ENCODE peak calls at places on chromosomes 11 and 22, in seven cellular contexts. One of them, this sample, is unnamed.

GRCh38 chr11:112610494-112610893 is 349.8 kb upstream of the PLET1 start:
- DNase-seq in neural progenitor cell: no peak
- DNase-seq in A549: no peak
- DNase-seq in MCF 10A: peak
- DNase-seq in nephron progenitor cell: no peak
- DNase-seq in cardiac fibroblast: no peak
- DNase-seq in lower lobe of right lung: no peak
- DNase-seq in this sample: no peak

GRCh38 chr11:94650756-94651155 is 83.6 kb downstream of the PIWIL4 start:
- DNase-seq in neural progenitor cell: no peak
- DNase-seq in A549: no peak
- DNase-seq in MCF 10A: peak
- DNase-seq in nephron progenitor cell: no peak
- DNase-seq in cardiac fibroblast: peak
- DNase-seq in lower lobe of right lung: peak
- DNase-seq in this sample: peak

GRCh38 chr11:3823303-3823702 is 14.9 kb downstream of the PGAP2 start:
- DNase-seq in neural progenitor cell: no peak
- DNase-seq in A549: peak
- DNase-seq in MCF 10A: peak
- DNase-seq in nephron progenitor cell: no peak
- DNase-seq in cardiac fibroblast: peak
- DNase-seq in lower lobe of right lung: no peak
- DNase-seq in this sample: peak

GRCh38 chr11:102345923-102346322 is 1.1 kb upstream of the BIRC2 start:
- DNase-seq in neural progenitor cell: no peak
- DNase-seq in A549: peak
- DNase-seq in MCF 10A: peak
- DNase-seq in nephron progenitor cell: no peak
- DNase-seq in cardiac fibroblast: peak
- DNase-seq in lower lobe of right lung: no peak
- DNase-seq in this sample: peak

GRCh38 chr22:19385221-19385906 is 46.2 kb downstream of the HIRA start:
- DNase-seq in neural progenitor cell: no peak
- DNase-seq in A549: no peak
- DNase-seq in MCF 10A: no peak
- DNase-seq in nephron progenitor cell: no peak
- DNase-seq in cardiac fibroblast: no peak
- DNase-seq in lower lobe of right lung: no peak
- DNase-seq in this sample: no peak

GRCh38 chr22:20239951-20240773 is 28.0 kb downstream of the RTN4R start:
- DNase-seq in neural progenitor cell: peak
- DNase-seq in A549: no peak
- DNase-seq in MCF 10A: no peak
- DNase-seq in nephron progenitor cell: peak
- DNase-seq in cardiac fibroblast: no peak
- DNase-seq in lower lobe of right lung: no peak
- DNase-seq in this sample: peak

GRCh38 chr11:126083829-126084607 is 21.4 kb upstream of the CDON start:
- DNase-seq in neural progenitor cell: peak
- DNase-seq in A549: no peak
- DNase-seq in MCF 10A: no peak
- DNase-seq in nephron progenitor cell: no peak
- DNase-seq in cardiac fibroblast: no peak
- DNase-seq in lower lobe of right lung: no peak
- DNase-seq in this sample: no peak

GRCh38 chr11:70729949-70730348 is 331.6 kb downstream of the CTTN start:
- DNase-seq in neural progenitor cell: no peak
- DNase-seq in A549: no peak
- DNase-seq in MCF 10A: no peak
- DNase-seq in nephron progenitor cell: no peak
- DNase-seq in cardiac fibroblast: no peak
- DNase-seq in lower lobe of right lung: no peak
- DNase-seq in this sample: no peak

GRCh38 chr22:20087319-20088262 is 7.5 kb downstream of the DGCR8 start:
- DNase-seq in neural progenitor cell: no peak
- DNase-seq in A549: no peak
- DNase-seq in MCF 10A: no peak
- DNase-seq in nephron progenitor cell: no peak
- DNase-seq in cardiac fibroblast: no peak
- DNase-seq in lower lobe of right lung: peak
- DNase-seq in this sample: no peak

GRCh38 chr11:70103256-70103975 is 25.3 kb downstream of the ANO1 start:
- DNase-seq in neural progenitor cell: peak
- DNase-seq in A549: no peak
- DNase-seq in MCF 10A: no peak
- DNase-seq in nephron progenitor cell: no peak
- DNase-seq in cardiac fibroblast: no peak
- DNase-seq in lower lobe of right lung: no peak
- DNase-seq in this sample: no peak

GRCh38 chr11:62264004-62264403 is 6.0 kb upstream of the SCGB2A2 start:
- DNase-seq in neural progenitor cell: no peak
- DNase-seq in A549: no peak
- DNase-seq in MCF 10A: no peak
- DNase-seq in nephron progenitor cell: no peak
- DNase-seq in cardiac fibroblast: no peak
- DNase-seq in lower lobe of right lung: no peak
- DNase-seq in this sample: no peak

GRCh38 chr11:130168105-130168504 is 8.5 kb downstream of the ST14 start:
- DNase-seq in neural progenitor cell: no peak
- DNase-seq in A549: no peak
- DNase-seq in MCF 10A: no peak
- DNase-seq in nephron progenitor cell: no peak
- DNase-seq in cardiac fibroblast: no peak
- DNase-seq in lower lobe of right lung: no peak
- DNase-seq in this sample: no peak

GRCh38 chr11:110805764-110806163 is 93.5 kb upstream of the ARHGAP20 start:
- DNase-seq in neural progenitor cell: no peak
- DNase-seq in A549: no peak
- DNase-seq in MCF 10A: no peak
- DNase-seq in nephron progenitor cell: no peak
- DNase-seq in cardiac fibroblast: no peak
- DNase-seq in lower lobe of right lung: no peak
- DNase-seq in this sample: no peak

GRCh38 chr11:8209208-8209807 is 40.5 kb upstream of the RIC3 start:
- DNase-seq in neural progenitor cell: no peak
- DNase-seq in A549: no peak
- DNase-seq in MCF 10A: no peak
- DNase-seq in nephron progenitor cell: no peak
- DNase-seq in cardiac fibroblast: no peak
- DNase-seq in lower lobe of right lung: no peak
- DNase-seq in this sample: no peak

GRCh38 chr11:34731596-34731995 is 110.7 kb downstream of the EHF start:
- DNase-seq in neural progenitor cell: no peak
- DNase-seq in A549: no peak
- DNase-seq in MCF 10A: no peak
- DNase-seq in nephron progenitor cell: no peak
- DNase-seq in cardiac fibroblast: no peak
- DNase-seq in lower lobe of right lung: no peak
- DNase-seq in this sample: no peak

GRCh38 chr11:110093407-110094297 is 460 bp downstream of the ZC3H12C start:
- DNase-seq in neural progenitor cell: peak
- DNase-seq in A549: peak
- DNase-seq in MCF 10A: peak
- DNase-seq in nephron progenitor cell: peak
- DNase-seq in cardiac fibroblast: peak
- DNase-seq in lower lobe of right lung: peak
- DNase-seq in this sample: peak

GRCh38 chr22:24146190-24146616 is 35.1 kb upstream of the SUSD2 start:
- DNase-seq in neural progenitor cell: peak
- DNase-seq in A549: peak
- DNase-seq in MCF 10A: peak
- DNase-seq in nephron progenitor cell: peak
- DNase-seq in cardiac fibroblast: peak
- DNase-seq in lower lobe of right lung: peak
- DNase-seq in this sample: peak

GRCh38 chr11:86161373-86162255 is 82.9 kb upstream of the EED start:
- DNase-seq in neural progenitor cell: no peak
- DNase-seq in A549: no peak
- DNase-seq in MCF 10A: peak
- DNase-seq in nephron progenitor cell: no peak
- DNase-seq in cardiac fibroblast: no peak
- DNase-seq in lower lobe of right lung: no peak
- DNase-seq in this sample: no peak

GRCh38 chr22:44384981-44385610 is 72.3 kb upstream of the SHISAL1 start:
- DNase-seq in neural progenitor cell: no peak
- DNase-seq in A549: no peak
- DNase-seq in MCF 10A: no peak
- DNase-seq in nephron progenitor cell: no peak
- DNase-seq in cardiac fibroblast: no peak
- DNase-seq in lower lobe of right lung: peak
- DNase-seq in this sample: no peak

DNA sequence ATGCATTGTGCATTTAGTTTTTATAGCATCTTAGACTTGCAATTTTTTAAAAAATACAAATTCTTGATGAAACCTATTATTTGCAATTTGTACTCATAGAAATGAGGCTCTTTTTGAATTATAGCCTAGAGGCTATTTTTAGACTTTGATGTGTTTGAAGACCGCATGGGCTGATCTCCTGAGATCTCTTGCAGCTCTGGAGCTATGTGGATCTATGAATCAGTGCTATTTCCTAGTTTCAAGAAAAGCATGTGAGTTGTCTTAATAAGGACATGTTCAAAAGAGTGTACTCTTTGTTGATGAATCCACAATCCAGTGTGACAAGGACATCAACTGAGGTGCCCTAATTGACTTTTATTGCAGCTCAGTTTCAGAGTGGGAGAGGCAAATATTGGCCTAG is 620.5 kb downstream of the ETS1 start:
- DNase-seq in neural progenitor cell: no peak
- DNase-seq in A549: no peak
- DNase-seq in MCF 10A: no peak
- DNase-seq in nephron progenitor cell: no peak
- DNase-seq in cardiac fibroblast: no peak
- DNase-seq in lower lobe of right lung: no peak
- DNase-seq in this sample: peak
- TF ChIP-seq CTCF in neural progenitor cell: no peak
- TF ChIP-seq CTCF in A549: no peak
- TF ChIP-seq CTCF in MCF 10A: no peak
- TF ChIP-seq CTCF in nephron progenitor cell: no peak
- TF ChIP-seq CTCF in cardiac fibroblast: no peak
- TF ChIP-seq CTCF in lower lobe of right lung: no peak
- TF ChIP-seq CTCF in this sample: no peak

GRCh38 chr11:17764446-17765218 is 30.1 kb downstream of the KCNC1 start:
- DNase-seq in neural progenitor cell: peak
- DNase-seq in A549: no peak
- DNase-seq in MCF 10A: no peak
- DNase-seq in nephron progenitor cell: peak
- DNase-seq in cardiac fibroblast: no peak
- DNase-seq in lower lobe of right lung: peak
- DNase-seq in this sample: no peak

GRCh38 chr11:17762309-17762974 is 27.9 kb downstream of the KCNC1 start:
- DNase-seq in neural progenitor cell: no peak
- DNase-seq in A549: no peak
- DNase-seq in MCF 10A: peak
- DNase-seq in nephron progenitor cell: no peak
- DNase-seq in cardiac fibroblast: no peak
- DNase-seq in lower lobe of right lung: no peak
- DNase-seq in this sample: no peak

GRCh38 chr11:17763244-17763643 is 28.7 kb downstream of the KCNC1 start:
- DNase-seq in neural progenitor cell: no peak
- DNase-seq in A549: no peak
- DNase-seq in MCF 10A: no peak
- DNase-seq in nephron progenitor cell: no peak
- DNase-seq in cardiac fibroblast: no peak
- DNase-seq in lower lobe of right lung: no peak
- DNase-seq in this sample: no peak

GRCh38 chr11:17763703-17764102 is 29.1 kb downstream of the KCNC1 start:
- DNase-seq in neural progenitor cell: no peak
- DNase-seq in A549: no peak
- DNase-seq in MCF 10A: no peak
- DNase-seq in nephron progenitor cell: no peak
- DNase-seq in cardiac fibroblast: no peak
- DNase-seq in lower lobe of right lung: no peak
- DNase-seq in this sample: no peak

GRCh38 chr11:17760102-17761029 is 25.8 kb downstream of the KCNC1 start:
- DNase-seq in neural progenitor cell: peak
- DNase-seq in A549: peak
- DNase-seq in MCF 10A: peak
- DNase-seq in nephron progenitor cell: peak
- DNase-seq in cardiac fibroblast: peak
- DNase-seq in lower lobe of right lung: no peak
- DNase-seq in this sample: peak
- TF ChIP-seq CTCF in neural progenitor cell: peak
- TF ChIP-seq CTCF in A549: peak
- TF ChIP-seq CTCF in MCF 10A: peak
- TF ChIP-seq CTCF in nephron progenitor cell: peak
- TF ChIP-seq CTCF in cardiac fibroblast: peak
- TF ChIP-seq CTCF in lower lobe of right lung: peak
- TF ChIP-seq CTCF in this sample: peak

GRCh38 chr11:74017631-74018030 is 8.7 kb upstream of the UCP3 start:
- DNase-seq in neural progenitor cell: no peak
- DNase-seq in A549: no peak
- DNase-seq in MCF 10A: no peak
- DNase-seq in nephron progenitor cell: no peak
- DNase-seq in cardiac fibroblast: no peak
- DNase-seq in lower lobe of right lung: no peak
- DNase-seq in this sample: no peak
- TF ChIP-seq CTCF in neural progenitor cell: no peak
- TF ChIP-seq CTCF in A549: no peak
- TF ChIP-seq CTCF in MCF 10A: no peak
- TF ChIP-seq CTCF in nephron progenitor cell: no peak
- TF ChIP-seq CTCF in cardiac fibroblast: no peak
- TF ChIP-seq CTCF in lower lobe of right lung: no peak
- TF ChIP-seq CTCF in this sample: no peak

GRCh38 chr11:93089474-93090102 is 108.2 kb downstream of the SLC36A4 start:
- DNase-seq in neural progenitor cell: peak
- DNase-seq in A549: peak
- DNase-seq in MCF 10A: peak
- DNase-seq in nephron progenitor cell: no peak
- DNase-seq in cardiac fibroblast: peak
- DNase-seq in lower lobe of right lung: no peak
- DNase-seq in this sample: peak
- TF ChIP-seq CTCF in neural progenitor cell: peak
- TF ChIP-seq CTCF in A549: peak
- TF ChIP-seq CTCF in MCF 10A: no peak
- TF ChIP-seq CTCF in nephron progenitor cell: peak
- TF ChIP-seq CTCF in cardiac fibroblast: peak
- TF ChIP-seq CTCF in lower lobe of right lung: peak
- TF ChIP-seq CTCF in this sample: peak

DNA sequence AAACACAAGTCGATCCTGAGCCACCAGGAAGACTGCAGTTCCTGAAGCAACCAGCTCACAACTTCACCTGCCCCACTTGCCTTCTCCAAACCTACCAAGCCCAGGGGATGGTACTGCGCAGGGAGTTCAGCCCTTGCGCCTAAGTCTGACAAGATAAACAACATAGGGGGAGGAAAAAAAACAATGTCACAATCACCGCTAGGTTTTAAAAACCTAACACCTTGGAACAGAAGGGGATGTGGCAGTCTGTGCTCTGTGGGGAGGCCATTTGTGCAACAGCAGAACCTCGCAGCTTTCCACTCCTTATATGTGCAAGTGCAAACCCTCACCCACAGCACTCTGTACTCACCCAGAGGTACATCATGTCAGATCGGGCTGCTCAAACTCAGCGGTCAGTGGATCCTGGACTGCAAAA is 134.2 kb downstream of the RBFOX2 start:
- DNase-seq in neural progenitor cell: peak
- DNase-seq in A549: no peak
- DNase-seq in MCF 10A: no peak
- DNase-seq in nephron progenitor cell: no peak
- DNase-seq in cardiac fibroblast: peak
- DNase-seq in lower lobe of right lung: no peak
- DNase-seq in this sample: peak
- TF ChIP-seq CTCF in neural progenitor cell: no peak
- TF ChIP-seq CTCF in A549: no peak
- TF ChIP-seq CTCF in MCF 10A: no peak
- TF ChIP-seq CTCF in nephron progenitor cell: no peak
- TF ChIP-seq CTCF in cardiac fibroblast: no peak
- TF ChIP-seq CTCF in lower lobe of right lung: no peak
- TF ChIP-seq CTCF in this sample: no peak

GRCh38 chr22:35140879-35141745 is 75.2 kb downstream of the ISX start:
- DNase-seq in neural progenitor cell: peak
- DNase-seq in A549: no peak
- DNase-seq in MCF 10A: peak
- DNase-seq in nephron progenitor cell: peak
- DNase-seq in cardiac fibroblast: no peak
- DNase-seq in lower lobe of right lung: no peak
- DNase-seq in this sample: no peak
- TF ChIP-seq CTCF in neural progenitor cell: peak
- TF ChIP-seq CTCF in A549: no peak
- TF ChIP-seq CTCF in MCF 10A: no peak
- TF ChIP-seq CTCF in nephron progenitor cell: peak
- TF ChIP-seq CTCF in cardiac fibroblast: no peak
- TF ChIP-seq CTCF in lower lobe of right lung: no peak
- TF ChIP-seq CTCF in this sample: no peak